ENCODE peak calls at places on chromosomes 13 and 19, in eight cellular contexts. P, G, T, S, C, Y, J and Z are unnamed samples.

GRCh38 chr19:3450796-3451411 is 29.4 kb downstream of the SMIM24 start:
- DNase-seq in T (peak), J (peak), Y (peak), S (peak), G (peak), P (peak), C (peak), Z (peak)

GRCh38 chr19:17889609-17890214 is 18.0 kb downstream of the SLC5A5 start:
- DNase-seq in J (no peak), P (peak), Y (peak), C (peak), S (peak), T (peak), G (no peak), Z (peak)

GRCh38 chr19:38617764-38618589 is at the start of gene MAP4K1:
- DNase-seq in Y (peak), T (no peak), S (no peak), G (peak), P (no peak), J (no peak), C (no peak), Z (peak)

GRCh38 chr13:75612354-75612753 is 23.8 kb upstream of the LMO7 start:
- DNase-seq in C (no peak), P (no peak), S (no peak), G (no peak), Y (no peak), J (no peak), T (peak), Z (no peak)

GRCh38 chr13:108917581-108917980 is 288.2 kb downstream of the MYO16 start:
- DNase-seq in J (peak), G (no peak), T (peak), S (peak), P (peak), Y (no peak), C (peak), Z (no peak)

GRCh38 chr19:2255112-2255845 is 938 bp downstream of the JSRP1 start:
- DNase-seq in G (no peak), T (no peak), S (no peak), P (no peak), J (no peak), C (no peak), Y (no peak), Z (no peak)

GRCh38 chr13:51125495-51126226 is 14.6 kb upstream of the C13orf42 start:
- DNase-seq in C (peak), G (peak), T (peak), S (peak), P (peak), J (peak), Y (peak), Z (peak)

GRCh38 chr13:49347650-49348385 is 96.0 kb downstream of the CAB39L start:
- DNase-seq in G (no peak), S (no peak), P (no peak), J (no peak), C (no peak), T (no peak), Y (no peak), Z (peak)

GRCh38 chr19:32669205-32669785 is 5.7 kb downstream of the ANKRD27 start:
- DNase-seq in S (no peak), Y (no peak), G (no peak), J (no peak), P (no peak), C (no peak), T (no peak), Z (no peak)

GRCh38 chr13:31756346-31756745 is 17.0 kb downstream of the RXFP2 start:
- DNase-seq in T (peak), J (peak), S (peak), G (no peak), P (peak), Y (no peak), C (peak), Z (no peak)

GRCh38 chr19:44878119-44878865 is 12.8 kb upstream of the TOMM40 start:
- DNase-seq in G (no peak), J (no peak), S (no peak), T (no peak), Y (no peak), C (no peak), P (no peak), Z (no peak)

GRCh38 chr13:22866221-22866620 is 314.6 kb upstream of the SGCG start:
- DNase-seq in P (no peak), C (no peak), Y (no peak), G (no peak), S (no peak), T (no peak), J (no peak), Z (no peak)

GRCh38 chr13:102830646-102831045 is 15.2 kb upstream of the ERCC5 start:
- DNase-seq in P (peak), G (no peak), T (no peak), C (no peak), J (no peak), Y (no peak), S (peak), Z (no peak)

GRCh38 chr13:46845146-46845545 is 48.2 kb upstream of the ESD start:
- DNase-seq in T (no peak), Y (no peak), P (no peak), G (no peak), S (no peak), J (no peak), C (no peak), Z (no peak)

GRCh38 chr19:7596191-7596937 is 701 bp downstream of the CAMSAP3 start:
- DNase-seq in C (no peak), P (no peak), G (no peak), J (no peak), T (no peak), Y (no peak), S (no peak), Z (no peak)

GRCh38 chr13:83498486-83499190 is 383.6 kb downstream of the SLITRK1 start:
- DNase-seq in Y (no peak), S (peak), G (no peak), P (peak), T (peak), C (peak), J (peak), Z (peak)

GRCh38 chr19:49331616-49332055 is 3.6 kb upstream of the CD37 start:
- DNase-seq in C (peak), G (peak), Y (peak), S (peak), J (no peak), T (peak), P (peak), Z (peak)

GRCh38 chr19:55255618-55256423 is 3.0 kb downstream of the PPP6R1 start:
- DNase-seq in C (no peak), Y (no peak), G (no peak), T (no peak), S (no peak), J (no peak), P (no peak), Z (peak)

GRCh38 chr13:62122434-62122833 is 706.8 kb upstream of the PCDH20 start:
- DNase-seq in P (no peak), C (no peak), T (no peak), Y (no peak), S (no peak), G (no peak), J (no peak), Z (no peak)

GRCh38 chr19:32750441-32751055 is 31.0 kb downstream of the TDRD12 start:
- DNase-seq in G (no peak), T (no peak), P (peak), C (no peak), S (no peak), Y (no peak), J (no peak), Z (no peak)

GRCh38 chr13:48580185-48580803 is 47.4 kb upstream of the RCBTB2 start:
- DNase-seq in Y (peak), S (peak), C (peak), T (peak), P (peak), G (no peak), J (no peak), Z (peak)

GRCh38 chr13:50598338-50598737 is 245.2 kb downstream of the DLEU7 start:
- DNase-seq in T (no peak), G (no peak), S (no peak), P (no peak), Y (no peak), C (no peak), J (no peak), Z (no peak)

GRCh38 chr19:37953576-37954303 is 46.7 kb downstream of the SIPA1L3 start:
- DNase-seq in P (peak), J (peak), T (no peak), Y (no peak), S (peak), G (peak), C (peak), Z (no peak)

GRCh38 chr19:15418112-15418587 is 638 bp downstream of the AKAP8L start:
- DNase-seq in P (peak), G (no peak), C (peak), Y (peak), J (no peak), T (peak), S (peak), Z (peak)

GRCh38 chr13:112072531-112073244 is 5.7 kb downstream of the SOX1 start:
- DNase-seq in P (no peak), G (no peak), J (no peak), T (no peak), Y (no peak), C (no peak), S (no peak), Z (no peak)

GRCh38 chr13:97319088-97319487 is 97.0 kb downstream of the MBNL2 start:
- DNase-seq in Y (no peak), G (no peak), C (no peak), J (no peak), P (no peak), S (peak), T (peak), Z (no peak)

GRCh38 chr19:55080915-55081772 is 5.5 kb downstream of the EPS8L1 start:
- DNase-seq in G (peak), Y (peak), S (peak), J (no peak), C (peak), P (peak), T (peak), Z (peak)

GRCh38 chr19:35513231-35513974 is at the start of gene DMKN:
- DNase-seq in S (peak), P (peak), G (no peak), C (no peak), T (peak), Y (no peak), J (peak), Z (peak)

GRCh38 chr19:35495107-35496064 is 5.1 kb upstream of the KRTDAP start:
- DNase-seq in T (peak), G (peak), P (peak), C (peak), J (no peak), Y (peak), S (peak), Z (peak)

GRCh38 chr13:103243495-103243894 is 177.3 kb upstream of the SLC10A2 start:
- DNase-seq in G (no peak), S (no peak), P (no peak), Y (no peak), C (no peak), J (no peak), T (no peak), Z (peak)

GRCh38 chr19:33904681-33905080 is 108.0 kb downstream of the KCTD15 start:
- DNase-seq in Y (no peak), T (no peak), G (no peak), P (peak), J (no peak), S (peak), C (peak), Z (peak)

GRCh38 chr13:97434417-97435296 is 688 bp downstream of the RAP2A start:
- DNase-seq in S (peak), T (no peak), J (no peak), Y (peak), C (peak), P (peak), G (peak), Z (peak)

GRCh38 chr13:45807520-45808099 is 43.9 kb downstream of the SIAH3 start:
- DNase-seq in P (peak), J (peak), S (peak), Y (peak), C (peak), T (peak), G (no peak), Z (peak)

GRCh38 chr13:40657961-40658360 is 8.5 kb downstream of the FOXO1 start:
- DNase-seq in T (no peak), S (no peak), P (peak), G (no peak), J (no peak), C (no peak), Y (no peak), Z (no peak)

GRCh38 chr19:9849786-9850185 is 14.7 kb downstream of the PIN1 start:
- DNase-seq in G (no peak), Y (no peak), S (no peak), T (no peak), C (no peak), P (no peak), J (no peak), Z (no peak)

GRCh38 chr19:41993612-41994483 is at the start of gene ATP1A3:
- DNase-seq in S (peak), P (peak), G (no peak), T (peak), C (peak), J (no peak), Y (peak), Z (peak)

GRCh38 chr13:32902898-32903297 is 113.3 kb upstream of the KL start:
- DNase-seq in C (peak), S (peak), Y (peak), J (no peak), G (no peak), T (peak), P (no peak), Z (no peak)
- TF ChIP-seq CTCF in C (no peak), S (no peak), Y (no peak), J (no peak), G (no peak), T (no peak), P (no peak), Z (no peak)

GRCh38 chr19:12939908-12940533 is 1.6 kb downstream of the CALR start:
- DNase-seq in S (no peak), Y (no peak), C (no peak), J (no peak), P (no peak), T (no peak), G (no peak), Z (no peak)
- H3K4me3 ChIP-seq in S (peak), Y (peak), C (peak), J (peak), P (peak), T (peak), G (peak), Z (peak)

GRCh38 chr19:40571831-40572495 is 4.7 kb upstream of the SHKBP1 start:
- DNase-seq in S (no peak), Y (no peak), G (no peak), T (no peak), C (no peak), P (no peak), J (no peak), Z (no peak)

GRCh38 chr19:40571005-40571318 is 5.7 kb upstream of the SHKBP1 start:
- DNase-seq in Y (no peak), J (no peak), T (no peak), P (no peak), S (no peak), C (no peak), G (no peak), Z (no peak)

GRCh38 chr19:40567040-40567749 is 9.5 kb upstream of the SHKBP1 start:
- DNase-seq in G (no peak), S (no peak), J (no peak), T (no peak), C (no peak), Y (no peak), P (no peak), Z (no peak)

GRCh38 chr19:40567750-40568494 is 8.8 kb upstream of the SHKBP1 start:
- DNase-seq in J (no peak), G (no peak), C (no peak), S (no peak), T (no peak), Y (no peak), P (no peak), Z (no peak)

DNA sequence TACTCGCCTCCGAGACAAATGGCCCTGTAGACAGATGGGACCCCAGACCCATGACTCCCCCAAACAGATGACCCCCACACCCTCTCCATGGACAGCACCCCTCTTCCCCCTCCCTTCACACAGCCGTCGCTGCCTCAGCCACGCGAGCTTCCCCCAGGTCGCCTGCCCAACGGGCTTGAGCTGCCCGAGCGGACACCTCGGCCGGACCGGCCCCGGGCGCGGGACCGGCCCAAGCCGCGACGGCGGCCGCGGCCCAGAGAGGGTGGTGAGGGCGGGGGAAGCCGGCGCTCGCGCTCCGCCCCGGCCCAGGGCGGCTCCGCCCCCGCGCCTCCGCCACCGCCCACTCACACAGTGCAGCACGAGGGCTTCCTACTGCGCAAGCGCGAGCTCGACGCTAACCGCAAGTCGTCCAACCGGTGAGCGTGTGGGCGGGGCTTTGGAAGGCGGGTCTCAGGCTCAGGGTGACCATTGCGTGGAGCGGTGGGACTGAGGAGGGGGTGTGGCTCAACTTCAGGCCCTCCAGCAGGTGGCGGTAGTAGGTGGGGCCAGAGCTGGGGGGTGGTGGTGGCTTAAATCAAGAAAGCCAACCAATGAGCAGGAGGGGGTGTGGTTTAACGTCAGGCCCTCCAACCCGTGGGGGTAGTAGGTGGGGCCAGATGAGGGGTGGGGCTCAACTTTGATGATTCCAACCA is 6.2 kb upstream of the SHKBP1 start:
- DNase-seq in G (peak), P (peak), J (peak), C (peak), T (peak), Y (peak), S (peak), Z (peak)
- TF ChIP-seq CTCF in G (no peak), P (peak), J (no peak), C (no peak), T (no peak), Y (peak), S (peak), Z (no peak)

GRCh38 chr13:25371608-25372274 is at the start of gene ATP8A2:
- DNase-seq in P (no peak), J (no peak), S (no peak), G (no peak), C (no peak), Y (no peak), T (no peak), Z (no peak)
- H3K4me3 ChIP-seq in P (peak), J (no peak), S (peak), G (peak), C (peak), Y (peak), T (no peak), Z (peak)

GRCh38 chr19:28705008-28705407 is 507.9 kb downstream of the UQCRFS1 start:
- DNase-seq in T (peak), S (peak), Y (no peak), G (no peak), P (peak), J (peak), C (peak), Z (peak)

GRCh38 chr19:28715157-28715556 is 497.8 kb downstream of the UQCRFS1 start:
- DNase-seq in C (no peak), J (no peak), P (no peak), S (no peak), G (no peak), Y (no peak), T (no peak), Z (no peak)

GRCh38 chr19:28711401-28711800 is 501.6 kb downstream of the UQCRFS1 start:
- DNase-seq in Y (no peak), S (no peak), P (no peak), T (no peak), C (no peak), J (no peak), G (no peak), Z (no peak)

GRCh38 chr19:28706693-28707092 is 506.3 kb downstream of the UQCRFS1 start:
- DNase-seq in J (no peak), P (peak), Y (no peak), S (no peak), T (no peak), C (no peak), G (no peak), Z (peak)

GRCh38 chr19:28710278-28710677 is 502.7 kb downstream of the UQCRFS1 start:
- DNase-seq in P (peak), J (peak), G (no peak), Y (no peak), T (peak), C (peak), S (peak), Z (peak)
- TF ChIP-seq CTCF in P (peak), J (peak), G (peak), Y (peak), T (peak), C (peak), S (peak), Z (peak)

DNA sequence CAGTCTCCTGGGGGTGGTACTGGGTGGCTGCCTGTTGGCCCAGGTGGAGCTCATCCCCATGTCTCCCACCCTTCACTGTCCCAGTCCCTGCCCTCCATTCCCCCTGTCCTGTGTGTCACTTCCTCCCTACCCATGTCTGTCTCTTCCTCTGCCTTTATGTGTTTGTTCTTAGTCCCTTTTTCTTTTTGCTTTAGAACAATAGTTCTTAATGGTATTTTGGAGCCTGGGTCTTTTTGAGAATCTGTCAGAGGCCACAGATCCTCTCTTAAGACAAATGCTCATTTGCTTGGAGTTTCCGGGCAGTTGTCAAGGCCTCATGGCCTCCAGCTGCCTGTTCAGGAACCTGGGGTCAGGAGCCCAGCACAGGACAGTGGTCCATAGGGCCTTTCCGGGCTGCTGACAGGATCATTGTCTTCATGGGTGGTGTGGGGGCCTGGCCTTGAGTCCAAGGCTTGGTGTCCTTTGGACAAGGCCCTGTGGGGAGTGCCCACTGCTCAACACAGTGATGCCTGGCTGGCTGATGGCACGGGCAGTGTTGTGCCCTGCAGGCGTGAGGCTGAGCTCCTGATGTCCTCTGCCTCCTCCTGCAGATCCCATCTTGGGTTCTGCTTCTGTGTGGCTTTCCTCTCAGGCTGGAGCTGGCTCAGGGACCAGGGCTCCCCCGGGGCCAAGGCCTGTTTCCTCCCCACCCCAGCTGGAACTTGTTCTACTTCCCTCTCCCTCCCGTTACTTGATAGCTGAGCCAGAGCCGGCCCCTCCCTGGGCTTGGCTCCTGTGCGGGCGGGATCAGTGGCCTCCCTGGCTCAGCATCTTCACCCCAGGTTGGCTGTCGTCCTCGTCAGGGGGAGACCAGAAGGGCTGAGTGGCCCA is 3.5 kb downstream of the EGLN2 start:
- DNase-seq in Y (peak), S (no peak), G (peak), T (no peak), P (no peak), J (no peak), C (no peak), Z (peak)
- H3K4me3 ChIP-seq in Y (no peak), S (peak), G (peak), T (peak), P (peak), J (peak), C (no peak), Z (no peak)

GRCh38 chr19:50465986-50466771 is 10.1 kb upstream of the EMC10 start:
- DNase-seq in J (no peak), S (no peak), G (peak), C (no peak), Y (no peak), P (no peak), T (no peak), Z (peak)
- TF ChIP-seq CTCF in J (no peak), S (peak), G (no peak), C (peak), Y (no peak), P (peak), T (no peak), Z (no peak)

GRCh38 chr13:113860579-113861432 is 3.1 kb downstream of the GAS6 start:
- DNase-seq in C (no peak), T (no peak), J (no peak), S (peak), G (peak), P (peak), Y (peak), Z (no peak)
- H3K4me3 ChIP-seq in C (no peak), T (no peak), J (no peak), S (no peak), G (no peak), P (no peak), Y (no peak), Z (no peak)

GRCh38 chr19:19320362-19321142 is at the start of the genes MAU2 and SUGP1:
- DNase-seq in G (peak), Y (peak), T (peak), J (peak), C (peak), P (peak), S (peak), Z (peak)
- TF ChIP-seq CTCF in G (peak), Y (no peak), T (no peak), J (peak), C (no peak), P (peak), S (peak), Z (peak)